ENCODE peak calls at places on chromosomes 13 and 19, in five cellular contexts. One of them, this sample, is unnamed.

GRCh38 chr19:6340493-6341201 is 7.2 kb upstream of the ACER1 start:
- DNase-seq in AG10803: no peak
- DNase-seq in cardiac fibroblast: no peak
- DNase-seq in heart right ventricle: no peak
- DNase-seq in astrocyte: no peak
- DNase-seq in this sample: no peak

GRCh38 chr13:43583331-43583730 is 203.4 kb downstream of the ENOX1 start:
- DNase-seq in heart right ventricle: no peak
- DNase-seq in astrocyte: no peak
- DNase-seq in cardiac fibroblast: no peak
- DNase-seq in AG10803: peak
- DNase-seq in this sample: no peak

GRCh38 chr19:812049-812816 is 9.5 kb downstream of the PLPPR3 start:
- DNase-seq in cardiac fibroblast: no peak
- DNase-seq in astrocyte: no peak
- DNase-seq in heart right ventricle: no peak
- DNase-seq in AG10803: no peak
- DNase-seq in this sample: no peak

GRCh38 chr13:109999659-110000533 is 213.5 kb upstream of the IRS2 start:
- DNase-seq in AG10803: no peak
- DNase-seq in cardiac fibroblast: no peak
- DNase-seq in heart right ventricle: no peak
- DNase-seq in astrocyte: no peak
- DNase-seq in this sample: no peak

GRCh38 chr19:6427131-6427530 is 2.5 kb upstream of the KHSRP start:
- DNase-seq in heart right ventricle: no peak
- DNase-seq in AG10803: no peak
- DNase-seq in cardiac fibroblast: no peak
- DNase-seq in astrocyte: no peak
- DNase-seq in this sample: no peak

GRCh38 chr19:46715620-46716012 is 1.3 kb downstream of the PRKD2 start:
- DNase-seq in AG10803: no peak
- DNase-seq in astrocyte: no peak
- DNase-seq in cardiac fibroblast: no peak
- DNase-seq in heart right ventricle: no peak
- DNase-seq in this sample: no peak

GRCh38 chr13:99984463-99985242 is 3.1 kb downstream of the ZIC2 start:
- DNase-seq in astrocyte: no peak
- DNase-seq in AG10803: no peak
- DNase-seq in cardiac fibroblast: no peak
- DNase-seq in heart right ventricle: no peak
- DNase-seq in this sample: no peak

GRCh38 chr13:31929031-31929770 is 102.4 kb upstream of the FRY start:
- DNase-seq in astrocyte: no peak
- DNase-seq in AG10803: peak
- DNase-seq in heart right ventricle: no peak
- DNase-seq in cardiac fibroblast: no peak
- DNase-seq in this sample: peak

GRCh38 chr19:39870171-39870971 is 24.2 kb upstream of the FBL start:
- DNase-seq in cardiac fibroblast: no peak
- DNase-seq in heart right ventricle: no peak
- DNase-seq in astrocyte: no peak
- DNase-seq in AG10803: no peak
- DNase-seq in this sample: no peak

GRCh38 chr19:6126335-6126974 is 9.0 kb upstream of the ACSBG2 start:
- DNase-seq in cardiac fibroblast: peak
- DNase-seq in astrocyte: peak
- DNase-seq in heart right ventricle: no peak
- DNase-seq in AG10803: peak
- DNase-seq in this sample: peak

GRCh38 chr13:107099661-107100060 is 531.7 kb upstream of the ARGLU1 start:
- DNase-seq in AG10803: peak
- DNase-seq in cardiac fibroblast: no peak
- DNase-seq in astrocyte: peak
- DNase-seq in heart right ventricle: no peak
- DNase-seq in this sample: peak

GRCh38 chr19:57887195-57887941 is 1.5 kb downstream of the ZNF814 start:
- DNase-seq in astrocyte: peak
- DNase-seq in AG10803: no peak
- DNase-seq in cardiac fibroblast: peak
- DNase-seq in heart right ventricle: no peak
- DNase-seq in this sample: peak

GRCh38 chr13:92573467-92574057 is 653.0 kb upstream of the GPC6 start:
- DNase-seq in cardiac fibroblast: peak
- DNase-seq in heart right ventricle: no peak
- DNase-seq in AG10803: peak
- DNase-seq in astrocyte: peak
- DNase-seq in this sample: peak

GRCh38 chr19:7606289-7606688 is 10.6 kb downstream of the CAMSAP3 start:
- DNase-seq in heart right ventricle: no peak
- DNase-seq in astrocyte: no peak
- DNase-seq in AG10803: no peak
- DNase-seq in cardiac fibroblast: no peak
- DNase-seq in this sample: no peak

GRCh38 chr13:99968521-99969367 is 2.8 kb downstream of the ZIC5 start:
- DNase-seq in cardiac fibroblast: no peak
- DNase-seq in AG10803: no peak
- DNase-seq in astrocyte: no peak
- DNase-seq in heart right ventricle: no peak
- DNase-seq in this sample: no peak

GRCh38 chr19:10501971-10502523 is 1.1 kb downstream of the KEAP1 start:
- DNase-seq in AG10803: peak
- DNase-seq in astrocyte: no peak
- DNase-seq in cardiac fibroblast: peak
- DNase-seq in heart right ventricle: peak
- DNase-seq in this sample: peak

GRCh38 chr13:113904411-113904810 is 40.5 kb upstream of the GAS6 start:
- DNase-seq in AG10803: peak
- DNase-seq in heart right ventricle: peak
- DNase-seq in astrocyte: no peak
- DNase-seq in cardiac fibroblast: no peak
- DNase-seq in this sample: peak

GRCh38 chr13:50334944-50335343 is 319.7 kb downstream of the KCNRG start:
- DNase-seq in astrocyte: peak
- DNase-seq in cardiac fibroblast: peak
- DNase-seq in heart right ventricle: no peak
- DNase-seq in AG10803: no peak
- DNase-seq in this sample: peak

GRCh38 chr19:5624741-5625140 is 1.9 kb downstream of the SAFB start:
- DNase-seq in AG10803: no peak
- DNase-seq in cardiac fibroblast: no peak
- DNase-seq in heart right ventricle: no peak
- DNase-seq in astrocyte: no peak
- DNase-seq in this sample: no peak

GRCh38 chr13:30881191-30881651 is 24.9 kb upstream of the MEDAG start:
- DNase-seq in astrocyte: peak
- DNase-seq in cardiac fibroblast: peak
- DNase-seq in heart right ventricle: peak
- DNase-seq in AG10803: peak
- DNase-seq in this sample: no peak

GRCh38 chr13:50646070-50646469 is 197.4 kb downstream of the DLEU7 start:
- DNase-seq in cardiac fibroblast: no peak
- DNase-seq in AG10803: peak
- DNase-seq in astrocyte: peak
- DNase-seq in heart right ventricle: no peak
- DNase-seq in this sample: no peak

GRCh38 chr19:50358483-50359431 is 6.7 kb downstream of the NAPSA start:
- DNase-seq in heart right ventricle: peak
- DNase-seq in AG10803: peak
- DNase-seq in cardiac fibroblast: peak
- DNase-seq in astrocyte: no peak
- DNase-seq in this sample: peak

GRCh38 chr13:98232456-98232855 is 55.4 kb upstream of the RNF113B start:
- DNase-seq in AG10803: peak
- DNase-seq in heart right ventricle: no peak
- DNase-seq in cardiac fibroblast: no peak
- DNase-seq in astrocyte: peak
- DNase-seq in this sample: no peak

GRCh38 chr13:98224557-98224956 is 47.5 kb upstream of the RNF113B start:
- DNase-seq in heart right ventricle: no peak
- DNase-seq in astrocyte: no peak
- DNase-seq in cardiac fibroblast: no peak
- DNase-seq in AG10803: no peak
- DNase-seq in this sample: no peak

GRCh38 chr13:98225036-98225940 is 48.2 kb upstream of the RNF113B start:
- DNase-seq in cardiac fibroblast: no peak
- DNase-seq in AG10803: no peak
- DNase-seq in astrocyte: no peak
- DNase-seq in heart right ventricle: no peak
- DNase-seq in this sample: peak

GRCh38 chr13:98226520-98226919 is 49.5 kb upstream of the RNF113B start:
- DNase-seq in AG10803: no peak
- DNase-seq in heart right ventricle: no peak
- DNase-seq in astrocyte: no peak
- DNase-seq in cardiac fibroblast: no peak
- DNase-seq in this sample: no peak

GRCh38 chr13:98228661-98229349 is 51.7 kb upstream of the RNF113B start:
- DNase-seq in cardiac fibroblast: no peak
- DNase-seq in heart right ventricle: no peak
- DNase-seq in astrocyte: peak
- DNase-seq in AG10803: peak
- DNase-seq in this sample: peak
- H3K4me3 ChIP-seq in cardiac fibroblast: no peak
- H3K4me3 ChIP-seq in heart right ventricle: no peak
- H3K4me3 ChIP-seq in astrocyte: no peak
- H3K4me3 ChIP-seq in AG10803: no peak
- H3K4me3 ChIP-seq in this sample: no peak

DNA sequence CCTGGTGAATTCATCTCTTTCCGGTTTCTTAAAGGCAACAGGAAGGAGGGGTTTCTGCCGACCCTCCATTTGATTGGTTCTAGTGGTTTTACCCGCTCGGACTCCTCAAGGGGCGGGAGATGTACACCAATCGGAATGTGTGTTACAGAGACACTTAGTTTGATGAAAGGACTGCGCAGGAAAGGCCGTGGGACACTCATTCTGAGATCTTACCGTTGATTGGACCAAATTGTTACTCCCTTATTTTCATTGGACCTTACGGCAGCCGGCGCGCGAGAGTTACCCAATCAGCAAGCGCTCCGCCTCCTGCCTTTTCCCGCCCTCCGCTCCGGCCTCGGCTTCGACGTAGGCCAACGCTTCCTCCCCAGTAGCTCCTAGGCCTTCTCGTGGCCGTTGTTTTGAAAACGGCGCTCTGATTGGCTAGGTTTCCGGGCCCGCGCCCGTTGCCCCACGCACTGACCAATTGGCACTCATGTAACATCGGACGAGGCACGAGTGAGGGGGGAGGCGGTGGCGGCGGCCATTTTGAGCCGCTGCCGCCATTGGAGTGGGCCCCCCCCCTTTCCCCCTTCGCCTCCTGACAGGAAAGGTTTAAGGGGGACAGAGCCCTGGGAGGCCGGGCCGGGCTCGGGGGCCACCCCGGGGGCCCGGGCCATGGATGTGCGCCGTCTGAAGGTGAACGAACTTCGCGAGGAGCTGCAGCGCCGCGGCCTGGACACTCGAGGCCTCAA is at the start of gene HNRNPUL1:
- DNase-seq in astrocyte: peak
- DNase-seq in heart right ventricle: peak
- DNase-seq in cardiac fibroblast: peak
- DNase-seq in AG10803: peak
- DNase-seq in this sample: peak
- TF ChIP-seq CTCF in astrocyte: no peak
- TF ChIP-seq CTCF in heart right ventricle: peak
- TF ChIP-seq CTCF in cardiac fibroblast: no peak
- TF ChIP-seq CTCF in AG10803: peak
- TF ChIP-seq CTCF in this sample: peak

GRCh38 chr19:53131085-53131484 is 1.6 kb downstream of the ZNF415 start:
- DNase-seq in heart right ventricle: no peak
- DNase-seq in astrocyte: no peak
- DNase-seq in cardiac fibroblast: no peak
- DNase-seq in AG10803: no peak
- DNase-seq in this sample: no peak
- H3K4me3 ChIP-seq in heart right ventricle: no peak
- H3K4me3 ChIP-seq in astrocyte: no peak
- H3K4me3 ChIP-seq in cardiac fibroblast: no peak
- H3K4me3 ChIP-seq in AG10803: no peak
- H3K4me3 ChIP-seq in this sample: no peak

GRCh38 chr13:73288596-73288995 is 229.8 kb downstream of the KLF5 start:
- DNase-seq in cardiac fibroblast: no peak
- DNase-seq in heart right ventricle: no peak
- DNase-seq in AG10803: no peak
- DNase-seq in astrocyte: no peak
- DNase-seq in this sample: no peak

GRCh38 chr13:73284475-73284874 is 225.7 kb downstream of the KLF5 start:
- DNase-seq in heart right ventricle: no peak
- DNase-seq in cardiac fibroblast: no peak
- DNase-seq in AG10803: peak
- DNase-seq in astrocyte: no peak
- DNase-seq in this sample: peak

GRCh38 chr13:73290844-73291243 is 232.0 kb downstream of the KLF5 start:
- DNase-seq in astrocyte: no peak
- DNase-seq in heart right ventricle: no peak
- DNase-seq in cardiac fibroblast: no peak
- DNase-seq in AG10803: no peak
- DNase-seq in this sample: no peak

GRCh38 chr13:73287871-73288270 is 229.1 kb downstream of the KLF5 start:
- DNase-seq in AG10803: no peak
- DNase-seq in heart right ventricle: no peak
- DNase-seq in astrocyte: no peak
- DNase-seq in cardiac fibroblast: no peak
- DNase-seq in this sample: no peak

GRCh38 chr13:73286177-73286576 is 227.4 kb downstream of the KLF5 start:
- DNase-seq in AG10803: no peak
- DNase-seq in cardiac fibroblast: no peak
- DNase-seq in heart right ventricle: no peak
- DNase-seq in astrocyte: no peak
- DNase-seq in this sample: no peak
- TF ChIP-seq CTCF in AG10803: no peak
- TF ChIP-seq CTCF in cardiac fibroblast: no peak
- TF ChIP-seq CTCF in heart right ventricle: no peak
- TF ChIP-seq CTCF in astrocyte: no peak
- TF ChIP-seq CTCF in this sample: no peak

GRCh38 chr19:36514012-36514612 is 14.0 kb downstream of the ZNF260 start:
- DNase-seq in astrocyte: no peak
- DNase-seq in heart right ventricle: no peak
- DNase-seq in cardiac fibroblast: no peak
- DNase-seq in AG10803: no peak
- DNase-seq in this sample: peak
- H3K4me3 ChIP-seq in astrocyte: no peak
- H3K4me3 ChIP-seq in heart right ventricle: no peak
- H3K4me3 ChIP-seq in cardiac fibroblast: no peak
- H3K4me3 ChIP-seq in AG10803: no peak
- H3K4me3 ChIP-seq in this sample: no peak

DNA sequence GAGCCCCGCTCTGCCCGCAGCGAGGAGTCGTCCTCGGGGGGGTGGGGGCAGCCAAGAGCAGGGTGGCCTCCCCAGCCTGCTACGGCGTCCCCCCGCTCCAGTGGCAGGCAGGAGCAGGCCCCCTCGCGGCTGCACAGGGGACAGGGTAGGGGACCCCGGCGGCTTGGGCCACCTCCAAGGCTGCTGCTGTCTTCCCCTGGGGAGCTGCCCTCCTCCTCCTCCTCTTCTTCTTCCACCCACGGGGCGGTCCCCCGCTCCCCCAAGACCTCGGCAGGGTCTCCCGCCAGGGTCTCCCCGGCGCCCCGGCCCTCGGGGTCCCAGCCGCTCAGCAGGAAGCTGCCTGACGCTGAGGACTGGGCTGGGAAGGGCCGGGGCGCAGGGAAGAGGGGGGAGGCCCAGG is 12.7 kb downstream of the LMTK3 start:
- DNase-seq in heart right ventricle: no peak
- DNase-seq in AG10803: no peak
- DNase-seq in astrocyte: no peak
- DNase-seq in cardiac fibroblast: no peak
- DNase-seq in this sample: no peak
- TF ChIP-seq CTCF in heart right ventricle: no peak
- TF ChIP-seq CTCF in AG10803: no peak
- TF ChIP-seq CTCF in astrocyte: no peak
- TF ChIP-seq CTCF in cardiac fibroblast: no peak
- TF ChIP-seq CTCF in this sample: no peak

This sample was measured in fibroblast of villous mesenchyme.